ENCODE peak calls at places on chromosomes 16 and 17, in ten cellular contexts. C, G, M, K, L, Y, R, X, I and O are unnamed samples.

GRCh38 chr17:41965694-41966375 is 760 bp upstream of the CNP start:
- DNase-seq in X (no peak), Y (peak; percentile 85), M (peak; percentile 49), I (no peak), L (peak; percentile 62), R (peak; percentile 94), G (no peak), C (peak; percentile 70), K (peak; percentile 29), O (no peak)

GRCh38 chr17:15171433-15172047 is 93.6 kb downstream of the PMP22 start:
- DNase-seq in R (peak; percentile 88), K (peak; percentile 85), L (peak; percentile 25), G (peak; percentile 86), M (peak; percentile 77), I (peak; percentile 16), Y (peak; percentile 68), C (peak; percentile 75), X (peak; percentile 73), O (peak; percentile 82)

GRCh38 chr16:81513204-81514040 is 68.8 kb downstream of the CMIP start:
- DNase-seq in Y (peak; percentile 80), K (no peak), R (peak; percentile 94), G (no peak), L (peak; percentile 62), M (peak; percentile 61), C (peak; percentile 85), I (no peak), X (no peak), O (no peak)

GRCh38 chr16:60091076-60091475 is 1357.0 kb upstream of the GOT2 start:
- DNase-seq in I (no peak), R (no peak), X (no peak), L (no peak), M (no peak), K (no peak), Y (no peak), G (no peak), C (no peak), O (no peak)

GRCh38 chr16:58859958-58860669 is 126.0 kb upstream of the GOT2 start:
- DNase-seq in M (no peak), L (no peak), I (no peak), G (no peak), K (no peak), C (no peak), X (peak; percentile 57), Y (no peak), R (no peak), O (no peak)

GRCh38 chr17:427891-428290 is 75.3 kb upstream of the RPH3AL start:
- DNase-seq in R (no peak), C (no peak), X (no peak), G (no peak), L (no peak), I (no peak), M (no peak), Y (no peak), K (no peak), O (no peak)

GRCh38 chr16:89955001-89955685 is 6.6 kb downstream of the DEF8 start:
- DNase-seq in L (no peak), Y (no peak), K (no peak), X (no peak), G (peak; percentile 60), R (no peak), C (no peak), I (no peak), M (no peak), O (no peak)

GRCh38 chr16:62010186-62010585 is 26.1 kb downstream of the CDH8 start:
- DNase-seq in C (no peak), L (no peak), M (no peak), K (no peak), G (no peak), I (no peak), R (no peak), X (no peak), Y (no peak), O (no peak)

GRCh38 chr17:29620779-29621500 is 1.8 kb downstream of the CORO6 start:
- DNase-seq in R (no peak), M (no peak), C (no peak), X (no peak), I (no peak), Y (no peak), K (no peak), G (no peak), L (peak; percentile 46), O (no peak)

GRCh38 chr17:29618272-29619065 is 4.2 kb downstream of the CORO6 start:
- DNase-seq in Y (no peak), L (peak; percentile 38), K (no peak), R (no peak), I (no peak), C (no peak), G (no peak), X (no peak), M (no peak), O (no peak)

GRCh38 chr17:29620271-29620670 is 2.4 kb downstream of the CORO6 start:
- DNase-seq in X (no peak), Y (no peak), K (no peak), G (no peak), L (peak; percentile 91), R (no peak), I (no peak), C (no peak), M (no peak), O (no peak)

GRCh38 chr17:29617481-29618271 is 5.0 kb downstream of the CORO6 start:
- DNase-seq in K (peak; percentile 76), I (peak; percentile 46), X (peak; percentile 93), M (peak; percentile 70), Y (peak; percentile 91), G (peak; percentile 74), L (peak; percentile 63), R (peak; percentile 94), C (peak; percentile 81), O (peak; percentile 44)

GRCh38 chr17:29619251-29619650 is 3.5 kb downstream of the CORO6 start:
- DNase-seq in I (no peak), R (no peak), Y (no peak), L (peak; percentile 92), K (no peak), M (peak; percentile 70), C (peak; percentile 82), G (no peak), X (peak; percentile 72), O (no peak)
- TF ChIP-seq CTCF in I (no peak), R (no peak), Y (no peak), L (peak; percentile 11), K (peak; percentile 14), M (peak; percentile 17), C (peak; percentile 44), G (no peak), X (peak; percentile 47), O (peak; percentile 22)

DNA sequence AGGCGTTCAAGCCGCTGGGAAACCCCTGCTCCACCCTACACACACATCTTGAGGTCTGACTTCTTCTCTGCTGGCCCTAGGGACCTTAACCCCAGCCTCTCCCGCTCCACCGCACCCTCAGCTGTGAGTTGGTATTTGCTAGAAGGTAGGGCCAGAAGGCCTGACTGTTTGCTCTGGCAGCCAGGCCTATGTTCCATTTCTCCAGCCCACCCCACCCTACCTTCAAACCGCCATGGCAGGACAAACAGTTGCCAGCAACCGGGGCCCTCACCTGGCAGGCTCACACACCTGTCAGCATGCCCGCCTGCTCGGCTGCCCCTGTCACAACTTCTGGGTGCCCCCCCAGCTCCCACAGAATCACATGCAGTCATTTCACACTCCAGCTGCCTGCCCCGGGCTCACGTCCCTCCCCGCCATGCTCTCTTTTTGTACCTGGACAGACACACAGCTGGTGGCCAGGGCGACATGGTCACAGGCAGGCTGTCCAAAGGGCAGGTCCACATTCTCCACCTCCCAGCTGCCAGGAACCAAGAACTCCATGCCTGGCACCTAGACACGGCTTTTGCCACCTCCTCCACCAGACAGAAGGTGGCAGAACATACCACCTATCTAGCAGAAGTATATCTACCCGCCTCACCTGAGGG is 2.6 kb upstream of the ATP2A3 start:
- DNase-seq in G (no peak), R (no peak), X (peak; percentile 20), I (no peak), K (no peak), M (no peak), L (no peak), Y (peak; percentile 74), C (no peak), O (no peak)
- TF ChIP-seq CTCF in G (no peak), R (no peak), X (no peak), I (no peak), K (no peak), M (no peak), L (no peak), Y (peak; percentile 44), C (no peak), O (no peak)

GRCh38 chr17:78839762-78840529 is 668 bp downstream of the USP36 start:
- DNase-seq in X (peak; percentile 56), K (peak; percentile 47), R (peak; percentile 94), G (peak; percentile 46), Y (no peak), I (no peak), C (peak; percentile 42), M (peak; percentile 70), L (no peak), O (no peak)

GRCh38 chr17:78840530-78840779 is 159 bp downstream of the USP36 start:
- DNase-seq in M (no peak), I (no peak), X (no peak), K (no peak), R (no peak), C (no peak), G (no peak), L (no peak), Y (no peak), O (no peak)

GRCh38 chr17:78838574-78839005 is 2.0 kb downstream of the USP36 start:
- DNase-seq in C (no peak), K (no peak), Y (peak; percentile 73), X (no peak), R (no peak), G (no peak), I (no peak), L (no peak), M (no peak), O (no peak)

GRCh38 chr17:78839173-78839761 is 1.3 kb downstream of the USP36 start:
- DNase-seq in X (peak; percentile 14), M (peak; percentile 24), I (no peak), G (no peak), R (no peak), L (no peak), Y (no peak), K (no peak), C (no peak), O (no peak)

DNA sequence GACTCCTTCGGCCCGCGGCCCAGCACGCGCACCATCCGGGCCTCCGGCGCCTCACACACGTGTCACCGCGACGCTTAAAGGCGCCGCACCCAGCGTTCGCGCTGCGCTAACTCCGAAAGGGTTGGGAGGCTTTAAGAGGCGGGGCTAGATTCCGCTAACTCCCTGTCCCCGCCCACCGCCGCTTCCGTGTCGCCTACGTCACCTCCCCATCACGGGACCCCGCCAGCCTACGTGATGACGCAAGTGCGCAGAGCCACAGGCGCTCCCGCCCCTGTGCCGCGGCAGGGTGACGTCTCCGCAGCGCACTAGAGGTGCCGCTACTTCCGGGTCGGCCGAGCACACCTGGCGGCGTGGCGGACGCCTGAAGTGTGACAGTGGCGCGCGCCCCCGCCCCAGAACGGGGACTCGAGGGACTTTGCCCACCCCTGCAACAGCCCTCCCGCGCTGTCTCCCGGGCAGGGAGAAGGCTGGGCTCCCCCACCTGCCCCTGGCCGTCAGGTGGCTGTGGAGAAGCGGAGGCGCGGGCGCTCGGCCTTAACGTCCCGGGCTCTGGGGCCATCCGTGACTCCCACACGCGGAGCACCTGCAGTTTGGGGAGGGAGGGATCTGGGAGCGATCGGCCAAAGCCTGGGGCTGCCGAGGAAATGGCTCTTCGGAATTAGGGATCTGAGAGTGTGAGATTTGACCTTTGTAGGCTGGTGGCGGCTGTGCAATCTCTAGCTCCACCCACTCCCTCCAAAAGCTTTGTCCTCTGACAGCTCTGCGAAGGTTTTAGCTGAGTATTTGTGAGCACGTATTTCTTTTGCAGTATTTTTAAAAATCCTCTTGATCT is at the start of gene USP36:
- DNase-seq in K (peak; percentile 98), L (peak; percentile 99), I (peak; percentile 94), R (peak; percentile 100), X (peak; percentile 99), Y (peak; percentile 99), C (peak; percentile 100), M (peak; percentile 100), G (peak; percentile 99), O (peak; percentile 98)
- TF ChIP-seq CTCF in K (peak; percentile 10), L (no peak), I (no peak), R (no peak), X (no peak), Y (peak; percentile 8), C (peak; percentile 11), M (no peak), G (no peak), O (peak; percentile 22)

DNA sequence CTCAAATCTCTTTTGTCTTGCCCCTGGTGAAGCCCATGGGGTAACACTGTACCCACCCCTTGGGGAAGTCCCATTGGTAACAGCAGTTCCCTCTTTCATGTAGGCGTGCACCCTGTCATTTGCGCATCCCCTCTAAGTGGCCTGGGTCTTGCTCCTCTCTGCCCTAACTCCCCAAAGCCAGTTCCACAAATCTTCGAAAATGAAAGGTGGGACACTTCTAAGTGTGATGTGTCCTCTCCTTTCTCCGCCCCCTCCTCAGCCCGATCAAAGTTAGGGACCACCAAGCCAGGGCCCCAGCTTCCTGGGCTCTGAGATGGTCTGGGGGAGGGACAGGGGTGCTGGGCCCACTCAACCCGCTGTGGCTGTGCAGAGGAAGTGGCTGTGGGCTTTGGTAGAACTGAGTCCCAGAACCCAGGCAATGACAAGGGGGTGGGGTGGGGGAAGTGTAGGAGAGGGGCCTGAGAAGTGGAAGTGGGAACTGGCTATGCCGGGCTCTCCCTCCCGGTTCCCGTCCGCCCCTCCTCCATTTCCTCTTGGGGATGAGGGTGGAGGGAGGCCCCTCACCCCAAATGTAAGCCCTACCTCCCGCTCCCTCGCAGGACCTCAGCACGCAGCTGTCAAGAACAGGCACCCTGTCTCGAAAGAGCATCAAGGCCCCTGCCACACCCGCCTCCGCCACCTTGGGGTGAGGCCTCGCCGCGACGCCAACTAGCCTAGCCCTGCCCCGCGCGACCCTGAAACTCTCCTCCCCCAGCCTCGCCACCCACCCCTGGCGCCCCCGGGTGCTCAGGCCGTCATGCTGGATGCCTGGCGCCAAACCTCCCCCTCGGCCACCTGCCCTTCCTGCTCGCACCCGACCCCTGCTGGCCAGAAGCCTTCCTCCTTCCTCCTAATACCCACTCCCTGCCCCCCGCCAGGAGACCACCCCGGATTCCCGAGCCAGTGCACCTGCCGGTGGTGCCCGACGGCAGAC is 8.7 kb downstream of the ABI3 start:
- DNase-seq in G (no peak), R (no peak), L (no peak), C (no peak), K (no peak), Y (peak; percentile 50), I (no peak), X (peak; percentile 74), M (no peak), O (no peak)
- TF ChIP-seq CTCF in G (no peak), R (no peak), L (no peak), C (no peak), K (no peak), Y (no peak), I (no peak), X (no peak), M (peak; percentile 4), O (no peak)